ENCODE peak calls at places on chromosome 13, in ten cellular contexts. K is prostate gland, V is cardiac muscle cell, G is breast epithelium, T is spleen, F is tibial artery, Y is mesendoderm, N is right cardiac atrium, D is RWPE2, O is Panc1. B is an unnamed sample. For H3K27me3, the result is how much of the 10 kb centered on the place peaks cover.

GRCh38 chr13:19070398-19070735 is 111.3 kb downstream of the TUBA3C start:
- DNase-seq in K (no peak), V (no peak), G (peak), T (no peak), F (no peak), Y (no peak), N (no peak), D (no peak), O (no peak), B (no peak)

GRCh38 chr13:65656740-65657329 is 1573.3 kb downstream of the PCDH9 start:
- DNase-seq in K (no peak), V (no peak), G (no peak), T (no peak), F (no peak), Y (no peak), N (no peak), D (no peak), O (no peak), B (no peak)

GRCh38 chr13:28297341-28297740 is 159.0 kb downstream of the PAN3 start:
- DNase-seq in K (no peak), V (no peak), G (no peak), T (no peak), F (no peak), Y (peak), N (no peak), D (no peak), O (no peak), B (no peak)

GRCh38 chr13:90622547-90622946 is 724.9 kb upstream of the MIR17HG start:
- DNase-seq in K (no peak), V (no peak), G (no peak), T (no peak), F (no peak), Y (no peak), N (no peak), D (no peak), O (no peak), B (no peak)

GRCh38 chr13:28584873-28585317 is 74.0 kb upstream of the POMP start:
- DNase-seq in K (no peak), V (no peak), G (no peak), T (no peak), F (no peak), Y (peak), N (no peak), D (no peak), O (no peak), B (no peak)

GRCh38 chr13:50611117-50611781 is 232.2 kb downstream of the DLEU7 start:
- DNase-seq in K (no peak), V (no peak), G (no peak), T (no peak), F (no peak), Y (no peak), N (no peak), D (no peak), O (no peak), B (no peak)

GRCh38 chr13:33676045-33676699 is 141.8 kb upstream of the RFC3 start:
- DNase-seq in K (no peak), V (no peak), G (no peak), T (no peak), F (no peak), Y (no peak), N (no peak), D (no peak), O (no peak), B (no peak)

GRCh38 chr13:106491928-106492327 is 43.5 kb downstream of the EFNB2 start:
- DNase-seq in K (no peak), V (no peak), G (no peak), T (no peak), F (no peak), Y (no peak), N (no peak), D (no peak), O (no peak), B (no peak)

GRCh38 chr13:47250141-47250540 is 353.3 kb upstream of the HTR2A start:
- DNase-seq in K (no peak), V (no peak), G (peak), T (no peak), F (no peak), Y (no peak), N (no peak), D (no peak), O (no peak), B (no peak)

GRCh38 chr13:109331898-109332297 is 454.5 kb downstream of the IRS2 start:
- DNase-seq in K (no peak), V (no peak), G (no peak), T (no peak), F (no peak), Y (peak), N (no peak), D (no peak), O (no peak), B (no peak)

GRCh38 chr13:40920826-40921225 is 98.3 kb downstream of the ELF1 start:
- DNase-seq in K (no peak), V (no peak), G (no peak), T (no peak), F (no peak), Y (no peak), N (no peak), D (no peak), O (no peak), B (no peak)

GRCh38 chr13:110265341-110265681 is 41.6 kb downstream of the COL4A1 start:
- DNase-seq in K (no peak), V (no peak), G (no peak), T (no peak), F (no peak), Y (no peak), N (no peak), D (no peak), O (no peak), B (no peak)

GRCh38 chr13:107006646-107007045 is 438.7 kb upstream of the ARGLU1 start:
- DNase-seq in K (no peak), V (no peak), G (no peak), T (no peak), F (no peak), Y (no peak), N (no peak), D (no peak), O (no peak), B (no peak)

GRCh38 chr13:34611678-34612077 is 330.4 kb upstream of the NBEA start:
- DNase-seq in K (no peak), V (peak), G (no peak), T (no peak), F (no peak), Y (no peak), N (no peak), D (no peak), O (no peak), B (no peak)

GRCh38 chr13:107886118-107886517 is 329.2 kb downstream of the LIG4 start:
- DNase-seq in K (no peak), V (no peak), G (no peak), T (no peak), F (no peak), Y (no peak), N (no peak), D (no peak), O (no peak), B (no peak)

GRCh38 chr13:98651716-98652115 is 74.8 kb upstream of the STK24 start:
- DNase-seq in K (no peak), V (no peak), G (no peak), T (no peak), F (no peak), Y (no peak), N (no peak), D (no peak), O (no peak), B (no peak)

GRCh38 chr13:111061338-111062045 is 53.6 kb upstream of the ARHGEF7 start:
- DNase-seq in K (no peak), V (no peak), G (no peak), T (no peak), F (no peak), Y (no peak), N (no peak), D (no peak), O (no peak), B (no peak)

GRCh38 chr13:23321534-23322241 is 111.8 kb downstream of the SACS start:
- DNase-seq in K (no peak), V (no peak), G (no peak), T (no peak), F (peak), Y (no peak), N (peak), D (peak), O (peak), B (peak)

GRCh38 chr13:99995503-99996176 is 14.1 kb downstream of the ZIC2 start:
- DNase-seq in K (no peak), V (no peak), G (no peak), T (no peak), F (no peak), Y (peak), N (no peak), D (no peak), O (no peak), B (no peak)
- H3K27me3 ChIP-seq in K (half or more), V (half or more), G (under half), T (half or more), F (half or more), Y (under half), N (under half), D (half or more), O (under half), B (half or more)

GRCh38 chr13:39784347-39784746 is 128.9 kb downstream of the COG6 start:
- DNase-seq in K (no peak), V (no peak), G (no peak), T (no peak), F (no peak), Y (no peak), N (no peak), D (no peak), O (no peak), B (no peak)

GRCh38 chr13:39779337-39780270 is 124.1 kb downstream of the COG6 start:
- DNase-seq in K (no peak), V (no peak), G (no peak), T (no peak), F (no peak), Y (no peak), N (no peak), D (no peak), O (no peak), B (no peak)

GRCh38 chr13:39781381-39781780 is 125.9 kb downstream of the COG6 start:
- DNase-seq in K (no peak), V (no peak), G (no peak), T (no peak), F (no peak), Y (no peak), N (no peak), D (no peak), O (no peak), B (no peak)

GRCh38 chr13:39786091-39786490 is 130.6 kb downstream of the COG6 start:
- DNase-seq in K (no peak), V (no peak), G (no peak), T (no peak), F (no peak), Y (no peak), N (no peak), D (no peak), O (no peak), B (no peak)

GRCh38 chr13:39783051-39783450 is 127.6 kb downstream of the COG6 start:
- DNase-seq in K (no peak), V (no peak), G (no peak), T (no peak), F (no peak), Y (no peak), N (no peak), D (no peak), O (no peak), B (no peak)
- H3K4me3 ChIP-seq in K (no peak), V (no peak), G (no peak), T (no peak), F (no peak), Y (no peak), N (no peak), D (no peak), O (no peak), B (no peak)

GRCh38 chr13:72293206-72293605 is 426.2 kb upstream of the DACH1 start:
- DNase-seq in K (no peak), V (no peak), G (no peak), T (no peak), F (no peak), Y (no peak), N (no peak), D (no peak), O (no peak), B (no peak)
- H3K27ac ChIP-seq in K (no peak), V (no peak), G (no peak), T (no peak), F (no peak), Y (no peak), N (no peak), D (no peak), O (no peak), B (no peak)

GRCh38 chr13:48680756-48681392 is 27.1 kb downstream of the CYSLTR2 start:
- DNase-seq in K (no peak), V (no peak), G (no peak), T (no peak), F (no peak), Y (no peak), N (no peak), D (no peak), O (no peak), B (no peak)
- H3K27me3 ChIP-seq in K (under half), V (under half), G (under half), T (under half), F (under half), Y (under half), N (under half), D (under half), O (under half), B (under half)

DNA sequence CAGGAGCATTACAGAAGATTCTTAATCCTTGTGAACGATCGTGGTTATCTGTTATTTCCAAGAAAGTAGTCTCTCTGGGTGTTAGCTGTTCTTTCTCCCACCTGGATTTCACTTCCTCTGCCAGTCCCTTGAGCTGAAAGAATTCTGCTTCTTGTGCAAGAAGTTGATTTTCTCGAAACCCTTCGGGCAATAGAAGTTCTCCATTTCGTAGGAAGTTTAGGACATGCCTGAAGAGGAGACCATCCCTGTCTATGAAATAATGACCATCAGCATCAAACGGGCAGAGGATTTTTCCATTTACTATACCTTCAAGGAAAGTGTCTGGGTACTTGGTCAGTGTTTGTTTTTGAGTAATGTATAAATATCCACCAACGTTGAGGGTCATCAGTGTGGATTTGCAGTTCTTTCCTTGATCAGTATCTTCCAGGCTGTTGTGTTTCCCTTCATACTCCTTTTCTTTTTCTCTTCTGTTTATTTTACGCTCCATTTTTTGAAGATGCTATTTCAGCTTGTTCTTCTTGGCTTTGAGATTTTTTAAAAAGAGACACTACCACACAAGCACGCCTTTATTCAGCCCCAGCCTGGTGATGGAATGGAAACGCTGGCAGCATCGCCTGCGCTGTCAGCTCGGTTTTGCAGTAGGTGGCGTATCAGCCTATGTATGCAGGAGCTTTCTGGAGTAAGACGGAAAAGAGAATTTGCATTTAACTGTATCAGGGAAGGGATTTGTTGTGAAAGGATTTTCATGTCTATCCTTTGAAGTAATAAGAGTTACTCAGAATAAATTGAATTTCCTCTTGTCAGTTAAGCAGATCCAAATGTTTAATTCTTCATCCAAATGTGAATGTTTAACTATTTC is 6.5 kb downstream of the KCTD4 start:
- DNase-seq in K (no peak), V (no peak), G (peak), T (no peak), F (peak), Y (peak), N (peak), D (no peak), O (no peak), B (peak)
- H3K4me3 ChIP-seq in K (no peak), V (no peak), G (peak), T (no peak), F (no peak), Y (no peak), N (no peak), D (no peak), O (no peak), B (peak)

DNA sequence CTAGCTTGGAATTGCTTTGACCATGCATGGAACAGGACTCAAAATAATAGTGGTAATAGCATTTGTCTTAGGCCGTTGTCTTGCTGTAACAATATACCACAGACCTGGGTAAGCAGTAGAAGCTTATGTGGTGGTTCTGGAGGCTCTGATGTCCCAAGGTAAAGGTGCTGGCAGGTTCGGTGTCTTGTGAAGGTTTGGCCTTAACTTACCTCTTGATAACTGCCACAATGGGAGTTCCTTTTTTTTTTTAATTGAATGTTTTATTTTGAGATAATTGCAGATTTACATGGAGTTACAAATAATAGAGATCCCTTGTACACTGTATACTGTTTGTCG is 5.8 kb downstream of the RPL21 start:
- DNase-seq in K (no peak), V (no peak), G (no peak), T (no peak), F (no peak), Y (no peak), N (no peak), D (no peak), O (no peak), B (no peak)
- H3K27ac ChIP-seq in K (no peak), V (no peak), G (no peak), T (no peak), F (no peak), Y (no peak), N (no peak), D (no peak), O (peak), B (no peak)

DNA sequence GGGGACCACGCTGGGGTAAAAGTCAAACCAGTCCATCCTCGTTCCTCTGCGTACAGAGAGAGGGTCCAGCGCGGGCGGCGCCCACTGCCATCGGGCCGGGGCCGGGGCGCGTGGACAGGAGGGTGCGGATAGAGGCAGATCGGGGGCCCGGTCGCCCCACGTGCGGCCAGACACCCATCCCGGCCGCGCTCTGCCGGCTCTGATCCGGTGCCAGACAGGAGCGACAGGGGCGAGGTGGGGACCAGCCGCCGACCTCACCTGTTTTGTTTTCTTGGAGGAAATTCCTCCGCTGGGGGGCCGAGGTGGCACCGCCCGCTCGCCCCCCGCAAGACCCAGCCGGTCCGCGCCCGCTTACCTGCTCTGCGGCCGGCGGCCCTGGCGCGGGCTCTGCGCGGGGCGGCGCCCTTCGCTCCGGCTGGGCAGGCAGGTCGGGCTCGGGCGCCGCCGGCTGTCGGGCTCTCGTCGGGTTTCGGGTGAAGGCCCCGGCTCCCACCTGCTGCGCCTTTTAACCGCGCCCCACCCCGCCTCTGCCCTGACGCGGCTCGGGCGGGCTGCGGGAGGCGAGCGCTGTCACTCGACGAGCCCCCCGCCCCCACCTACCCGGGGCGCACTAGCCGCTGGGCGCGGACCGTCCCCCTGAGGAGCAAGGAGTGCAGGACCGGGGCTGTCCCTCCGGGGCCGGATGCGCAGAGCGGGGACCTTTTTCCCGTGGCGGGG is at the start of gene GJB6:
- DNase-seq in K (no peak), V (peak), G (no peak), T (no peak), F (no peak), Y (peak), N (no peak), D (no peak), O (no peak), B (no peak)
- H3K27me3 ChIP-seq in K (under half), V (half or more), G (under half), T (under half), F (under half), Y (under half), N (under half), D (under half), O (under half), B (under half)

GRCh38 chr13:30601836-30602235 is 15.9 kb upstream of the USPL1 start:
- DNase-seq in K (no peak), V (no peak), G (no peak), T (no peak), F (no peak), Y (no peak), N (no peak), D (no peak), O (no peak), B (no peak)
- H3K4me3 ChIP-seq in K (no peak), V (no peak), G (no peak), T (no peak), F (no peak), Y (no peak), N (no peak), D (no peak), O (no peak), B (no peak)

B was measured in dorsolateral prefrontal cortex.